ENCODE peak calls at places on chromosomes 4 and X, in six cellular contexts. E is CD4-positive, CD25-positive, alpha-beta regulatory T cell; I is mesothelial cell of epicardium; D is left ventricle myocardium superior; V is stimulated activated CD4-positive, alpha-beta T cell treated with anti-CD3 and anti-CD28 coated beads, TNF-alpha, amount 100 ng/mL, for 4 hours; O is iris pigment epithelial cell. T is an unnamed sample.

GRCh38 chrX:10071451-10072163 is 85.2 kb upstream of the CLCN4 start:
- DNase-seq in E (no peak), I (no peak), D (no peak), V (no peak), O (no peak), T (peak)

GRCh38 chrX:120653000-120653399 is 23.1 kb upstream of the C1GALT1C1 start:
- DNase-seq in E (no peak), I (no peak), D (no peak), V (no peak), O (no peak), T (no peak)

GRCh38 chr4:183987529-183987946 is 82.4 kb downstream of the STOX2 start:
- DNase-seq in E (no peak), I (peak), D (peak), V (no peak), O (peak), T (peak)

GRCh38 chr4:166924456-166924855 is 309.8 kb downstream of the SPOCK3 start:
- DNase-seq in E (no peak), I (no peak), D (no peak), V (no peak), O (no peak), T (no peak)

GRCh38 chr4:98828801-98829200 is 100.1 kb downstream of the EIF4E start:
- DNase-seq in E (peak), I (no peak), D (no peak), V (no peak), O (peak), T (peak)

GRCh38 chrX:129040124-129040523 is 483.2 kb downstream of the SMARCA1 start:
- DNase-seq in E (no peak), I (no peak), D (no peak), V (no peak), O (no peak), T (no peak)

GRCh38 chr4:4854649-4855292 is 4.7 kb upstream of the MSX1 start:
- DNase-seq in E (no peak), I (no peak), D (no peak), V (no peak), O (no peak), T (no peak)

GRCh38 chrX:153685179-153685536 is 2.6 kb upstream of the SLC6A8 start:
- DNase-seq in E (no peak), I (no peak), D (no peak), V (no peak), O (no peak), T (no peak)

T was measured in fibroblast of mammary gland.